ENCODE peak calls at places on chromosomes 12 and 14, in five cellular contexts. L is astrocyte of the cerebellum, S is cardiac fibroblast, R is fibroblast of mammary gland, D is HL-60. Y is an unnamed sample.
A peak's percentile ranks its signal among the peaks of the same experiment; 100 is the strongest.

GRCh38 chr12:124764451-124764850 is 99.2 kb downstream of the SCARB1 start:
- DNase-seq in L (peak; percentile 78), R (peak; percentile 93), D (no peak), S (peak; percentile 96), Y (no peak)

GRCh38 chr12:106976668-106977067 is 10.3 kb downstream of the MTERF2 start:
- DNase-seq in R (no peak), D (no peak), L (no peak), S (peak; percentile 17), Y (no peak)

GRCh38 chr14:55136868-55137785 is 8.1 kb downstream of the LGALS3 start:
- DNase-seq in L (peak; percentile 89), R (peak; percentile 90), S (peak; percentile 93), D (no peak), Y (peak; percentile 83)

GRCh38 chr12:47636908-47637780 is 68.7 kb downstream of the RPAP3 start:
- DNase-seq in D (peak; percentile 47), S (peak; percentile 50), L (no peak), R (peak; percentile 16), Y (no peak)

GRCh38 chr14:103207404-103208072 is 84.3 kb downstream of the TNFAIP2 start:
- DNase-seq in R (no peak), S (no peak), D (no peak), L (no peak), Y (no peak)

GRCh38 chr12:79973774-79974173 is 38.9 kb upstream of the PPP1R12A start:
- DNase-seq in R (no peak), S (no peak), D (no peak), L (no peak), Y (no peak)

GRCh38 chr14:56124296-56124695 is 6.1 kb downstream of the PELI2 start:
- DNase-seq in L (no peak), D (no peak), R (no peak), S (no peak), Y (no peak)

GRCh38 chr12:49260831-49261363 is 4.0 kb upstream of the TUBA1C start:
- DNase-seq in D (no peak), S (no peak), R (no peak), L (no peak), Y (no peak)

GRCh38 chr14:99871771-99872170 is 78.6 kb downstream of the EML1 start:
- DNase-seq in D (no peak), R (no peak), L (no peak), S (no peak), Y (no peak)

GRCh38 chr14:97977711-97978261 is 1180.6 kb downstream of the VRK1 start:
- DNase-seq in L (peak; percentile 29), S (no peak), D (no peak), R (peak; percentile 6), Y (peak; percentile 74)

GRCh38 chr14:52313903-52314481 is at the start of gene PTGER2:
- DNase-seq in S (peak; percentile 91), D (peak; percentile 87), R (peak; percentile 96), L (no peak), Y (peak; percentile 75)

GRCh38 chr12:67981236-67982164 is 7.7 kb upstream of the IFNG-AS1 start:
- DNase-seq in D (no peak), S (peak; percentile 90), R (peak; percentile 95), L (peak; percentile 57), Y (peak; percentile 49)

GRCh38 chr12:53951577-53952334 is 2.9 kb upstream of the HOXC12 start:
- DNase-seq in D (no peak), R (no peak), L (no peak), S (no peak), Y (no peak)

GRCh38 chr12:93790472-93791152 is 113.4 kb downstream of the CRADD start:
- DNase-seq in D (no peak), L (no peak), R (peak; percentile 88), S (peak; percentile 92), Y (no peak)

GRCh38 chr14:64705406-64706118 is 1.3 kb downstream of the PLEKHG3 start:
- DNase-seq in R (no peak), D (no peak), L (no peak), S (no peak), Y (no peak)

GRCh38 chr14:70282666-70283065 is 76.8 kb downstream of the COX16 start:
- DNase-seq in R (no peak), L (no peak), D (no peak), S (no peak), Y (no peak)

GRCh38 chr12:20257311-20257710 is 111.0 kb upstream of the PDE3A start:
- DNase-seq in S (no peak), L (no peak), D (no peak), R (no peak), Y (no peak)

GRCh38 chr12:113021500-113021899 is 35.0 kb upstream of the DTX1 start:
- DNase-seq in R (no peak), D (no peak), S (no peak), L (no peak), Y (no peak)

GRCh38 chr12:40689576-40689975 is 2.7 kb upstream of the CNTN1 start:
- DNase-seq in L (no peak), R (no peak), S (no peak), D (no peak), Y (no peak)

GRCh38 chr14:49946320-49947141 is 53.6 kb downstream of the ARF6 start:
- DNase-seq in L (peak; percentile 81), D (no peak), S (peak; percentile 81), R (peak; percentile 65), Y (peak; percentile 69)
- H3K4me3 ChIP-seq in L (no peak overlapping the region), D (no peak overlapping the region), S (no peak overlapping the region), R (no peak overlapping the region), Y (no peak overlapping the region)

GRCh38 chr14:92922883-92923743 is at the start of gene CHGA:
- DNase-seq in L (no peak), S (peak; percentile 28), D (peak; percentile 33), R (peak; percentile 29), Y (no peak)
- TF ChIP-seq CTCF in L (no peak), S (no peak), D (no peak), R (no peak), Y (no peak)

DNA sequence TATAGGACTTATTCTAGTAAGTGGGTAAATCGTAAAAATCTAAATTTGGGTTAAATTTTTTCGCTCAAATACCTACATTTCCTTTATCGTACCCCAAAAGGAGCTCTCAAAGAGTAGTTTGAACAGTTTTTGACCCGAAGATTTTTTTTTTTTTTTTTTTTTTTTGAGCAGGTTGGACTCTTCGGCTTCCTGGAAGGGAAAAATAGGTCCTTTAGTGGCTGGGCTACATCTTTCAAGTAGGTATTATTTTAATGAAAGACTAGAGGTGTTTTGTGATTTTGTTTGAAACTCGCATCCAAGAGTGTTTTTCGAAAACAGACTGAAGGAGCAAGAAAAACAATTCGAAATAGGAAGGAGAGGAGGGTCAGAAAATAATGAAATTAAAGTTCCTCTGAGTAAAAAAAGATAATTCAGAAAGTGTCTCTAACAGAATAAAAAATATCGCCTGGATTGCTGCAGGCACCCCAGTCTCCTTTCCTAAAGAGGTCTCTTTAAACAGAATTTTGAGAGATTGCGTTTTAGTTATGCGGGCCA is 6.0 kb downstream of the CDKN1B start:
- DNase-seq in R (no peak), S (no peak), D (no peak), L (no peak), Y (no peak)
- H3K4me3 ChIP-seq in R (peak overlapping the region; percentile 62), S (peak overlapping the region; percentile 88), D (peak overlapping the region; percentile 52), L (peak overlapping the region; percentile 66), Y (peak overlapping the region; percentile 98)

GRCh38 chr12:89707992-89708792 is 446 bp downstream of the ATP2B1 start:
- DNase-seq in S (peak; percentile 34), D (no peak), L (no peak), R (no peak), Y (no peak)
- TF ChIP-seq CTCF in S (peak; percentile 7), D (no peak), L (peak; percentile 20), R (no peak), Y (no peak)

DNA sequence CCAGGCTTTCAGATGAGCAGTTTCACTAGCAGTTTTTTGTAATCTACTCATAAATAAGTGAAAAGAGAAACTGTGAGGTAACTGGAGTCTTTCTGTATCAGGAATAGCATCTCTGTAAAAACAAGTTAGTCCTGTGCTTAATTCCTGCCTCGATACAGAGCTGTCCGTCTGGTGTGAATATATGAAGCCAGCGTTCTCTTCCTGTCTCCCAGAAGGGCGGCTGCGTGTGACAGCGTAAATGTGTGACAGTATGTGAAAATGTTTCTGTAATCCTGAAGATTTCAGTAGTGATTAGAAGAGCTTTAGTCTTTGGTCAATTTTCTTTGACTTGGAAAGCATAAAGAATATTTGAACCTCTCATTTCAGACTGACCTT is 150.3 kb downstream of the FBXL14 start:
- DNase-seq in D (no peak), L (no peak), S (no peak), R (no peak), Y (peak; percentile 2)
- H3K4me3 ChIP-seq in D (no peak overlapping the region), L (no peak overlapping the region), S (peak overlapping the region; percentile 21), R (no peak overlapping the region), Y (peak overlapping the region; percentile 5)

GRCh38 chr14:74906923-74907620 is 16.0 kb downstream of the RPS6KL1 start:
- DNase-seq in S (no peak), D (no peak), R (no peak), L (no peak), Y (no peak)
- TF ChIP-seq CTCF in S (peak; percentile 25), D (no peak), R (no peak), L (peak; percentile 26), Y (peak; percentile 41)

GRCh38 chr14:89614009-89614691 is 197.1 kb upstream of the FOXN3 start:
- DNase-seq in R (no peak), S (peak; percentile 14), D (no peak), L (no peak), Y (no peak)
- H3K4me3 ChIP-seq in R (no peak overlapping the region), S (no peak overlapping the region), D (no peak overlapping the region), L (no peak overlapping the region), Y (no peak overlapping the region)

DNA sequence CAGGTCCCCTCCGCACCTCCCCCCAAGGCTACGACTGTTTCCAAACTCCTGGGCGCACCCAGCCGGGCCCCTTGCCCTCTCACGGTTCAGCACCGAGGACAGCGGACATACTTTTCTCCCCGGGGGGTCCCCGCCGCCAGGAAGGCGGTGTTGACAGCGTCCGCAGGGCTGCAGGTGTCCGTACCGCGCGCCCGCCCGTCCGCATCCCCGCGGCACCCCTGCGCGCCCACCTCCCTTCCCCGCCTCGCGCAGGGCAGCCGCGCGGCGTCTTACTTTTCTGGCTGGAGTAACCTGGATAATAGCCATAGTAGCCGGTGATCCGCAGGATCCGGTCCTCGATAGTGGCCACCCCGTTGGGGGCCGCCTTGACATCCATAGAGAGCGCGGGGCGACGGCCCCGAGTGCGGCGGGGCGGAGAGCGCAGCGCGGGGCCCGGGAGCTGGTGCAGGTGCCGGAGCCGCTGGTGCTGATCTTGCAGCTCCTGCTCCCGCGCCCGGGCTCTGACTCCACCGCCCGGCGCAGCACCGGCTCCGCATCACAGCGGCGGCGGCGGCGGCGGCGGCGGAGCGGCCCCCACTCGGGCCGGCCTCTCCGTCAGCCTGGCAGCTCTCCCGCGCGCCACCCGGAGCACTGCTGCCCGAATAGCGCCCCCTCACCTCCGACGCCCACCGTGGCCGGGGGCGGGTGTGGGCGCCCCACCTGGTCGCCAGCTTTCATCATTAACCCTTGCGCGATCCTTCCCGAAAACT is at the start of gene SLC35F4:
- DNase-seq in D (no peak), R (peak; percentile 26), L (no peak), S (no peak), Y (no peak)
- TF ChIP-seq CTCF in D (no peak), R (no peak), L (no peak), S (no peak), Y (no peak)

Y was measured in retinal pigment epithelial cell.